ENCODE peak calls at places on chromosomes 5 and 9, in ten cellular contexts. B, G, N, P, O, A, H, J, R and F are unnamed samples.

GRCh38 chr9:99726758-99727157 is 94.9 kb upstream of the NR4A3 start:
- DNase-seq in B (no peak), G (no peak), N (no peak), P (no peak), O (no peak), A (no peak), H (no peak), J (no peak), R (no peak), F (no peak)

GRCh38 chr9:99040911-99041582 is 63.9 kb upstream of the TGFBR1 start:
- DNase-seq in B (no peak), G (peak), N (peak), P (no peak), O (peak), A (no peak), H (no peak), J (peak), R (peak), F (peak)

GRCh38 chr5:57937501-57937900 is 454.9 kb upstream of the ACTBL2 start:
- DNase-seq in B (no peak), G (peak), N (peak), P (no peak), O (no peak), A (no peak), H (no peak), J (no peak), R (no peak), F (no peak)

GRCh38 chr9:5269249-5269715 is 35.2 kb downstream of the RLN2 start:
- DNase-seq in B (no peak), G (no peak), N (peak), P (no peak), O (peak), A (no peak), H (no peak), J (peak), R (peak), F (no peak)

GRCh38 chr5:142486581-142486980 is 161.8 kb upstream of the SPRY4 start:
- DNase-seq in B (no peak), G (peak), N (peak), P (no peak), O (peak), A (no peak), H (no peak), J (peak), R (peak), F (no peak)

GRCh38 chr9:112380771-112381181 is 868 bp downstream of the HSDL2 start:
- DNase-seq in B (no peak), G (no peak), N (peak), P (no peak), O (peak), A (no peak), H (no peak), J (no peak), R (peak), F (peak)

GRCh38 chr5:143572270-143572669 is 168.8 kb upstream of the NR3C1 start:
- DNase-seq in B (no peak), G (no peak), N (no peak), P (no peak), O (no peak), A (no peak), H (no peak), J (no peak), R (no peak), F (no peak)

GRCh38 chr5:56406221-56406620 is 173.1 kb upstream of the ANKRD55 start:
- DNase-seq in B (no peak), G (no peak), N (no peak), P (no peak), O (no peak), A (no peak), H (no peak), J (no peak), R (no peak), F (no peak)

GRCh38 chr9:36878986-36879982 is 154.8 kb downstream of the PAX5 start:
- DNase-seq in B (no peak), G (no peak), N (no peak), P (no peak), O (no peak), A (no peak), H (no peak), J (no peak), R (no peak), F (no peak)

GRCh38 chr5:178740181-178740557 is 9.7 kb upstream of the ZNF354A start:
- DNase-seq in B (no peak), G (no peak), N (no peak), P (no peak), O (no peak), A (no peak), H (no peak), J (no peak), R (peak), F (no peak)

GRCh38 chr5:55868846-55869245 is 17.7 kb downstream of the IL31RA start:
- DNase-seq in B (no peak), G (peak), N (peak), P (no peak), O (peak), A (no peak), H (no peak), J (peak), R (peak), F (no peak)

GRCh38 chr9:70510157-70510770 is 95.8 kb upstream of the KLF9 start:
- DNase-seq in B (no peak), G (no peak), N (no peak), P (peak), O (no peak), A (peak), H (peak), J (no peak), R (no peak), F (no peak)

GRCh38 chr9:4774209-4774608 is 18.5 kb upstream of the RCL1 start:
- DNase-seq in B (no peak), G (no peak), N (no peak), P (no peak), O (peak), A (no peak), H (no peak), J (no peak), R (no peak), F (no peak)

DNA sequence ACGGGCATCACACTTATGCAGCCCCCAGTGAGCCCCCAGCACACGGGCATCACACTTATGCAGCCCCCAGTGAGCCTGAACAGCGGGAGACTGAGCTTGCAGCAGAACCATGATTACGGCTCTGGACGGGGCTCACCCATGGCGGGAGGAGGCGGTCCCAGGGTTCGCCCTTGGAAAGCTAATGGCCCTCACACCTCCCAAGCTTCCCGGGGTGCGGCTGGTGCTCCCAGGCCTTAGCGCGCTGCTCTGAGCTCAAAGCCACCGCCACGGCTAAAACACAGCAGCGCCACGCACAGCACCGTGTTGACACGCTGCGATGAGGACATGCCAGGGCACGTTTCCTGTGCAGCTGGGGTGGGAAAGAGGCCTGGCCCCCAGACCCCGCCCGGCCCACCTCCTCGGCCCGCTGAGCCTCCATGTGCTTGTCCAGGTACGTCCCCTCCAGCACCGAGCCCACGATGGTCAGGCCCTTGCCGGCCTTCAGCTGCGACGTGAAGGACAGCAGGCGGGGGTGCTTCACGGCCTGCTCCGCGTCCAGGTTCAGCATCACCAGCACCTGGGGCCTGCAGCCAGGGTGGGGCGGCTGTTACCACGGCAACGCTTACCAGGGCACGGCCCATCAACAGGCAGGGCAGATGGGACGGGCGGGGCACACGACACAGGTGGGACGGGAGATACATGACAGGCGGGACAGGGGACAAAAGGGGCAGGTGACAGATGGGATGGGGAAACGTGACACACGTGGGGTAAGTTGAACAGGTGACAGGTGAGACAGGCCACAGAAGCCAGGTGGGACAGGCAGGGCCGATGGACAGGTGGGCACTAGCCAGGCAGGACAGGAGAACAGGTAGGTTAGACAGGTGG is 38.4 kb downstream of the SLC12A7 start:
- DNase-seq in B (no peak), G (no peak), N (no peak), P (no peak), O (no peak), A (no peak), H (no peak), J (no peak), R (no peak), F (no peak)
- H3K4me3 ChIP-seq in B (no peak), G (no peak), N (no peak), P (no peak), O (no peak), A (no peak), H (no peak), J (no peak), R (no peak), F (no peak)

GRCh38 chr5:159331099-159331973 is 1.0 kb upstream of the IL12B start:
- DNase-seq in B (peak), G (peak), N (peak), P (peak), O (no peak), A (peak), H (peak), J (no peak), R (peak), F (no peak)
- H3K4me3 ChIP-seq in B (peak), G (peak), N (peak), P (peak), O (peak), A (peak), H (peak), J (peak), R (peak), F (peak)

GRCh38 chr5:88145603-88146467 is 122.8 kb downstream of the TMEM161B start:
- DNase-seq in B (no peak), G (no peak), N (no peak), P (no peak), O (no peak), A (peak), H (no peak), J (no peak), R (no peak), F (no peak)
- H3K4me3 ChIP-seq in B (no peak), G (peak), N (no peak), P (no peak), O (no peak), A (peak), H (peak), J (no peak), R (no peak), F (no peak)

GRCh38 chr9:20625003-20625349 is 2.7 kb upstream of the MLLT3 start:
- DNase-seq in B (no peak), G (no peak), N (no peak), P (no peak), O (no peak), A (no peak), H (no peak), J (no peak), R (no peak), F (no peak)
- H3K4me3 ChIP-seq in B (peak), G (no peak), N (no peak), P (no peak), O (peak), A (peak), H (peak), J (no peak), R (peak), F (no peak)

DNA sequence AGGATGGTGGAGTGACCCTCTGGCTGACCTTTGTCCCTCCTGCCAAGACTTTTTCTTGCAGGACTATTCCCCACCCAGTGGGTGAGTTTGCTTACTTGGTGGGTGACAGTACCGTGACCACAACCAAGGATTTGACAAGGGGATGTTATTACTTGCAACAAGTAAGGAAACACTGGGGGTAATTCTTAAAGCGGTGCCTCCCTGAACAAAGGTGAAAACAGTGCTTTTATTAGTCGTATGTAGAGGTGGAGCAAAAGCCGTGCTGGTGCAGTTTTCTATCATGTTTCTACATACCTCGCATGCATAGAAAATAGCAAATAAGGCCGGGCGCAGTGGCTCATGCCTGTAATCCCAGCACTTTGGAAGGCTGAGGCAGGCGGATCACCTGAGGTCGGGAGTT is 41.0 kb upstream of the KDM4C start:
- DNase-seq in B (no peak), G (no peak), N (no peak), P (no peak), O (no peak), A (no peak), H (no peak), J (no peak), R (no peak), F (no peak)
- H3K4me3 ChIP-seq in B (peak), G (no peak), N (no peak), P (peak), O (no peak), A (peak), H (peak), J (no peak), R (no peak), F (no peak)

DNA sequence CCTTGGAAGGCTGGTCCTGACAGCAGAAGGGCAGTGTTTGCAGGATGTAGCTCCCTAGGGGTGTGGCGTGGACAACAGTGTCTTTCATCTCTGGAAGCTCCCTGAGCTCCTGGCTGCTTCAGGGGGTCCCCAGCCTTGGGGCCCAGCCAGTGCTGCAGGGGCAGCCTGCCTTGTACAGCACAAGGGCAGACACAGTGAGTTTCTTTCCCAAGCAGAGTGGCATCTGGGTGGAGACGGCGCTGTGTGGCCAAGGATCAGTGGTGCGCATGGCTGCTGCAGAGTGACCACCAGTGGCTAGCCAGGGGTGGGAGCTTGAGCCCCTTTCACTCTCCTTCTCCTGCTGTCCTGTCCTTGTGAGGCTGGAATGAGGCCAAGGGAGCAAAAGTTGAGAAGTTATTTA is 7.6 kb upstream of the IRX4 start:
- DNase-seq in B (no peak), G (no peak), N (no peak), P (no peak), O (no peak), A (peak), H (no peak), J (no peak), R (no peak), F (no peak)
- H3K4me3 ChIP-seq in B (no peak), G (no peak), N (no peak), P (no peak), O (no peak), A (no peak), H (no peak), J (no peak), R (no peak), F (no peak)

DNA sequence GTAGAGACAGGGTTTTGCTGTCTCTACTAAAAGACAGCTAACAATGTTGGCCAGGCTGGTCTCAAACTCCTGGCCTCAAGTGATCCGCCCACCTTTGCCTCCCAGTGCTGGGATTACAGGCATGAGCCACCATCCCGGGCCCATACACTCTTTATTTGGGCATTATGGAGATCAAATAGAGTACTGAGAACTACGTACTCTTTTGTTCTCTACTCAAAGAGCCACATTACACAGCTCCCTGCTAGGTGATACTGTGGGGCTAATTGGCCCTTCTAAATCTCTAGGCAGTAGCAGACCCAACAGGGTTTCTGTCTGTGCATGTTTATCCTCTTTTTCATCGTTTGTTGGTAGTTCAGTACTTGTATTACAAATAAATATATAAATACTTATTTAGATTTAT is 16.1 kb downstream of the CKMT2 start:
- DNase-seq in B (no peak), G (no peak), N (no peak), P (no peak), O (no peak), A (no peak), H (no peak), J (no peak), R (no peak), F (no peak)
- H3K4me3 ChIP-seq in B (no peak), G (no peak), N (no peak), P (no peak), O (no peak), A (no peak), H (no peak), J (no peak), R (no peak), F (no peak)